ENCODE peak calls at places on chromosome 5, in ten cellular contexts. One of them, this sample, is unnamed.

GRCh38 chr5:59496524-59497134 is 396.9 kb downstream of the PDE4D start:
- DNase-seq in naive thymus-derived CD4-positive, alpha-beta T cell: no peak
- DNase-seq in mesenchymal stem cell: no peak
- DNase-seq in NAMALWA: peak
- DNase-seq in lower leg skin: no peak
- DNase-seq in SJSA1: no peak
- DNase-seq in ovary: no peak
- DNase-seq in GM12865: peak
- DNase-seq in germinal center: peak
- DNase-seq in dorsolateral prefrontal cortex: no peak
- DNase-seq in this sample: no peak

GRCh38 chr5:123755587-123756324 is 243.8 kb downstream of the CSNK1G3 start:
- DNase-seq in naive thymus-derived CD4-positive, alpha-beta T cell: no peak
- DNase-seq in mesenchymal stem cell: peak
- DNase-seq in NAMALWA: no peak
- DNase-seq in lower leg skin: no peak
- DNase-seq in SJSA1: peak
- DNase-seq in ovary: no peak
- DNase-seq in GM12865: no peak
- DNase-seq in germinal center: no peak
- DNase-seq in dorsolateral prefrontal cortex: no peak
- DNase-seq in this sample: no peak

GRCh38 chr5:103016167-103016566 is 103.8 kb downstream of the GIN1 start:
- DNase-seq in naive thymus-derived CD4-positive, alpha-beta T cell: no peak
- DNase-seq in mesenchymal stem cell: no peak
- DNase-seq in NAMALWA: no peak
- DNase-seq in lower leg skin: no peak
- DNase-seq in SJSA1: no peak
- DNase-seq in ovary: no peak
- DNase-seq in GM12865: no peak
- DNase-seq in germinal center: no peak
- DNase-seq in dorsolateral prefrontal cortex: no peak
- DNase-seq in this sample: no peak

GRCh38 chr5:122585111-122585415 is 189.8 kb upstream of the SNX2 start:
- DNase-seq in naive thymus-derived CD4-positive, alpha-beta T cell: no peak
- DNase-seq in mesenchymal stem cell: no peak
- DNase-seq in NAMALWA: peak
- DNase-seq in lower leg skin: no peak
- DNase-seq in SJSA1: no peak
- DNase-seq in ovary: no peak
- DNase-seq in GM12865: no peak
- DNase-seq in germinal center: no peak
- DNase-seq in dorsolateral prefrontal cortex: no peak
- DNase-seq in this sample: no peak

GRCh38 chr5:137566118-137566541 is 67.0 kb upstream of the SPOCK1 start:
- DNase-seq in naive thymus-derived CD4-positive, alpha-beta T cell: no peak
- DNase-seq in mesenchymal stem cell: no peak
- DNase-seq in NAMALWA: no peak
- DNase-seq in lower leg skin: no peak
- DNase-seq in SJSA1: no peak
- DNase-seq in ovary: no peak
- DNase-seq in GM12865: no peak
- DNase-seq in germinal center: no peak
- DNase-seq in dorsolateral prefrontal cortex: no peak
- DNase-seq in this sample: no peak

GRCh38 chr5:138180183-138180782 is 1.4 kb downstream of the KIF20A start:
- DNase-seq in naive thymus-derived CD4-positive, alpha-beta T cell: peak
- DNase-seq in mesenchymal stem cell: peak
- DNase-seq in NAMALWA: peak
- DNase-seq in lower leg skin: no peak
- DNase-seq in SJSA1: peak
- DNase-seq in ovary: no peak
- DNase-seq in GM12865: peak
- DNase-seq in germinal center: peak
- DNase-seq in dorsolateral prefrontal cortex: no peak
- DNase-seq in this sample: peak

GRCh38 chr5:100546041-100546440 is 10.9 kb downstream of the FAM174A start:
- DNase-seq in naive thymus-derived CD4-positive, alpha-beta T cell: no peak
- DNase-seq in mesenchymal stem cell: no peak
- DNase-seq in NAMALWA: no peak
- DNase-seq in lower leg skin: no peak
- DNase-seq in SJSA1: no peak
- DNase-seq in ovary: no peak
- DNase-seq in GM12865: no peak
- DNase-seq in germinal center: no peak
- DNase-seq in dorsolateral prefrontal cortex: no peak
- DNase-seq in this sample: no peak

GRCh38 chr5:171494452-171495121 is 75.1 kb downstream of the FGF18 start:
- DNase-seq in naive thymus-derived CD4-positive, alpha-beta T cell: no peak
- DNase-seq in mesenchymal stem cell: peak
- DNase-seq in NAMALWA: no peak
- DNase-seq in lower leg skin: peak
- DNase-seq in SJSA1: peak
- DNase-seq in ovary: peak
- DNase-seq in GM12865: no peak
- DNase-seq in germinal center: no peak
- DNase-seq in dorsolateral prefrontal cortex: no peak
- DNase-seq in this sample: no peak

GRCh38 chr5:40410939-40411635 is 268.6 kb upstream of the PTGER4 start:
- DNase-seq in naive thymus-derived CD4-positive, alpha-beta T cell: no peak
- DNase-seq in mesenchymal stem cell: peak
- DNase-seq in NAMALWA: no peak
- DNase-seq in lower leg skin: no peak
- DNase-seq in SJSA1: peak
- DNase-seq in ovary: no peak
- DNase-seq in GM12865: no peak
- DNase-seq in germinal center: no peak
- DNase-seq in dorsolateral prefrontal cortex: no peak
- DNase-seq in this sample: no peak

GRCh38 chr5:10307206-10308148 is at the start of gene CMBL:
- DNase-seq in naive thymus-derived CD4-positive, alpha-beta T cell: peak
- DNase-seq in mesenchymal stem cell: peak
- DNase-seq in NAMALWA: no peak
- DNase-seq in lower leg skin: no peak
- DNase-seq in SJSA1: peak
- DNase-seq in ovary: peak
- DNase-seq in GM12865: peak
- DNase-seq in germinal center: peak
- DNase-seq in dorsolateral prefrontal cortex: peak
- DNase-seq in this sample: peak

GRCh38 chr5:15383469-15383868 is 116.5 kb upstream of the FBXL7 start:
- DNase-seq in naive thymus-derived CD4-positive, alpha-beta T cell: no peak
- DNase-seq in mesenchymal stem cell: peak
- DNase-seq in NAMALWA: no peak
- DNase-seq in lower leg skin: no peak
- DNase-seq in SJSA1: no peak
- DNase-seq in ovary: no peak
- DNase-seq in GM12865: no peak
- DNase-seq in germinal center: no peak
- DNase-seq in dorsolateral prefrontal cortex: no peak
- DNase-seq in this sample: no peak

GRCh38 chr5:160237571-160238093 is 8.3 kb downstream of the FABP6 start:
- DNase-seq in naive thymus-derived CD4-positive, alpha-beta T cell: no peak
- DNase-seq in mesenchymal stem cell: no peak
- DNase-seq in NAMALWA: no peak
- DNase-seq in lower leg skin: no peak
- DNase-seq in SJSA1: no peak
- DNase-seq in ovary: no peak
- DNase-seq in GM12865: no peak
- DNase-seq in germinal center: no peak
- DNase-seq in dorsolateral prefrontal cortex: no peak
- DNase-seq in this sample: no peak

GRCh38 chr5:110651507-110651906 is 75.0 kb downstream of the TMEM232 start:
- DNase-seq in naive thymus-derived CD4-positive, alpha-beta T cell: no peak
- DNase-seq in mesenchymal stem cell: peak
- DNase-seq in NAMALWA: no peak
- DNase-seq in lower leg skin: no peak
- DNase-seq in SJSA1: no peak
- DNase-seq in ovary: no peak
- DNase-seq in GM12865: no peak
- DNase-seq in germinal center: no peak
- DNase-seq in dorsolateral prefrontal cortex: no peak
- DNase-seq in this sample: no peak

GRCh38 chr5:78221964-78222451 is 72.5 kb downstream of the AP3B1 start:
- DNase-seq in naive thymus-derived CD4-positive, alpha-beta T cell: no peak
- DNase-seq in mesenchymal stem cell: no peak
- DNase-seq in NAMALWA: peak
- DNase-seq in lower leg skin: no peak
- DNase-seq in SJSA1: no peak
- DNase-seq in ovary: no peak
- DNase-seq in GM12865: peak
- DNase-seq in germinal center: peak
- DNase-seq in dorsolateral prefrontal cortex: no peak
- DNase-seq in this sample: no peak

GRCh38 chr5:220008-220407 is 1.9 kb downstream of the SDHA start:
- DNase-seq in naive thymus-derived CD4-positive, alpha-beta T cell: peak
- DNase-seq in mesenchymal stem cell: peak
- DNase-seq in NAMALWA: peak
- DNase-seq in lower leg skin: no peak
- DNase-seq in SJSA1: no peak
- DNase-seq in ovary: no peak
- DNase-seq in GM12865: peak
- DNase-seq in germinal center: no peak
- DNase-seq in dorsolateral prefrontal cortex: no peak
- DNase-seq in this sample: no peak

GRCh38 chr5:30930736-30931135 is 262.8 kb upstream of the CDH6 start:
- DNase-seq in naive thymus-derived CD4-positive, alpha-beta T cell: no peak
- DNase-seq in mesenchymal stem cell: no peak
- DNase-seq in NAMALWA: no peak
- DNase-seq in lower leg skin: no peak
- DNase-seq in SJSA1: no peak
- DNase-seq in ovary: no peak
- DNase-seq in GM12865: no peak
- DNase-seq in germinal center: no peak
- DNase-seq in dorsolateral prefrontal cortex: no peak
- DNase-seq in this sample: no peak

GRCh38 chr5:14773588-14773987 is 98.0 kb downstream of the ANKH start:
- DNase-seq in naive thymus-derived CD4-positive, alpha-beta T cell: no peak
- DNase-seq in mesenchymal stem cell: no peak
- DNase-seq in NAMALWA: no peak
- DNase-seq in lower leg skin: no peak
- DNase-seq in SJSA1: no peak
- DNase-seq in ovary: no peak
- DNase-seq in GM12865: no peak
- DNase-seq in germinal center: no peak
- DNase-seq in dorsolateral prefrontal cortex: no peak
- DNase-seq in this sample: no peak

GRCh38 chr5:99034336-99034735 is 105.5 kb upstream of the CHD1 start:
- DNase-seq in naive thymus-derived CD4-positive, alpha-beta T cell: no peak
- DNase-seq in mesenchymal stem cell: no peak
- DNase-seq in NAMALWA: no peak
- DNase-seq in lower leg skin: no peak
- DNase-seq in SJSA1: no peak
- DNase-seq in ovary: no peak
- DNase-seq in GM12865: no peak
- DNase-seq in germinal center: no peak
- DNase-seq in dorsolateral prefrontal cortex: no peak
- DNase-seq in this sample: no peak